ENCODE peak calls at places on chromosomes 5 and 9, in five cellular contexts. X, T, I, L and Y are unnamed samples.

GRCh38 chr5:179051784-179052183 is 8.4 kb upstream of the ZNF354C start:
- DNase-seq in X (no peak), T (no peak), I (no peak), L (no peak), Y (no peak)

GRCh38 chr9:113501129-113501686 is 37.7 kb downstream of the RGS3 start:
- DNase-seq in X (no peak), T (no peak), I (no peak), L (no peak), Y (no peak)

GRCh38 chr9:16705121-16705604 is 165.3 kb downstream of the BNC2 start:
- DNase-seq in X (peak; percentile 97), T (no peak), I (peak; percentile 93), L (peak; percentile 73), Y (no peak)

GRCh38 chr5:113749334-113749733 is 235.8 kb downstream of the YTHDC2 start:
- DNase-seq in X (no peak), T (no peak), I (no peak), L (no peak), Y (no peak)

GRCh38 chr5:135028791-135029467 is 5.1 kb downstream of the PITX1 start:
- DNase-seq in X (no peak), T (no peak), I (peak; percentile 64), L (no peak), Y (peak; percentile 43)

GRCh38 chr5:133519191-133519590 is 93.2 kb downstream of the FSTL4 start:
- DNase-seq in X (no peak), T (no peak), I (no peak), L (no peak), Y (no peak)

GRCh38 chr5:86675311-86675710 is 57.6 kb downstream of the COX7C start:
- DNase-seq in X (no peak), T (no peak), I (no peak), L (no peak), Y (no peak)

GRCh38 chr5:1105350-1106265 is 6.3 kb downstream of the SLC12A7 start:
- DNase-seq in X (no peak), T (no peak), I (no peak), L (no peak), Y (peak; percentile 90)

GRCh38 chr5:134095293-134095692 is 19.2 kb upstream of the TCF7 start:
- DNase-seq in X (no peak), T (no peak), I (no peak), L (no peak), Y (no peak)

GRCh38 chr9:88678431-88678830 is 143.5 kb downstream of the NXNL2 start:
- DNase-seq in X (no peak), T (no peak), I (no peak), L (no peak), Y (no peak)

GRCh38 chr9:571066-571465 is 270.4 kb upstream of the DMRT1 start:
- DNase-seq in X (no peak), T (no peak), I (no peak), L (no peak), Y (no peak)

GRCh38 chr5:177546262-177546741 is 8.1 kb downstream of the FAM193B start:
- DNase-seq in X (peak; percentile 99), T (no peak), I (peak; percentile 86), L (peak; percentile 72), Y (peak; percentile 41)

GRCh38 chr9:34983209-34983608 is 6.3 kb upstream of the DNAJB5 start:
- DNase-seq in X (no peak), T (no peak), I (no peak), L (no peak), Y (no peak)

GRCh38 chr5:143554194-143554717 is 150.8 kb upstream of the NR3C1 start:
- DNase-seq in X (peak; percentile 99), T (no peak), I (no peak), L (no peak), Y (no peak)

GRCh38 chr5:57456531-57457135 is 26.0 kb downstream of the ACTBL2 start:
- DNase-seq in X (no peak), T (no peak), I (no peak), L (no peak), Y (no peak)

GRCh38 chr5:173726848-173727557 is 110.6 kb upstream of the BOD1 start:
- DNase-seq in X (no peak), T (no peak), I (no peak), L (no peak), Y (no peak)

GRCh38 chr5:61332369-61332745 is 299 bp downstream of the ZSWIM6 start:
- DNase-seq in X (no peak), T (no peak), I (peak; percentile 76), L (no peak), Y (peak; percentile 69)

GRCh38 chr5:61330341-61330878 is 1.6 kb upstream of the ZSWIM6 start:
- DNase-seq in X (peak; percentile 45), T (no peak), I (peak; percentile 75), L (no peak), Y (peak; percentile 64)

GRCh38 chr5:61330879-61331406 is 1.1 kb upstream of the ZSWIM6 start:
- DNase-seq in X (peak; percentile 78), T (peak; percentile 29), I (peak; percentile 87), L (peak; percentile 40), Y (peak; percentile 80)

GRCh38 chr5:61332891-61333350 is 863 bp downstream of the ZSWIM6 start:
- DNase-seq in X (peak; percentile 66), T (peak; percentile 18), I (peak; percentile 84), L (no peak), Y (peak; percentile 71)

DNA sequence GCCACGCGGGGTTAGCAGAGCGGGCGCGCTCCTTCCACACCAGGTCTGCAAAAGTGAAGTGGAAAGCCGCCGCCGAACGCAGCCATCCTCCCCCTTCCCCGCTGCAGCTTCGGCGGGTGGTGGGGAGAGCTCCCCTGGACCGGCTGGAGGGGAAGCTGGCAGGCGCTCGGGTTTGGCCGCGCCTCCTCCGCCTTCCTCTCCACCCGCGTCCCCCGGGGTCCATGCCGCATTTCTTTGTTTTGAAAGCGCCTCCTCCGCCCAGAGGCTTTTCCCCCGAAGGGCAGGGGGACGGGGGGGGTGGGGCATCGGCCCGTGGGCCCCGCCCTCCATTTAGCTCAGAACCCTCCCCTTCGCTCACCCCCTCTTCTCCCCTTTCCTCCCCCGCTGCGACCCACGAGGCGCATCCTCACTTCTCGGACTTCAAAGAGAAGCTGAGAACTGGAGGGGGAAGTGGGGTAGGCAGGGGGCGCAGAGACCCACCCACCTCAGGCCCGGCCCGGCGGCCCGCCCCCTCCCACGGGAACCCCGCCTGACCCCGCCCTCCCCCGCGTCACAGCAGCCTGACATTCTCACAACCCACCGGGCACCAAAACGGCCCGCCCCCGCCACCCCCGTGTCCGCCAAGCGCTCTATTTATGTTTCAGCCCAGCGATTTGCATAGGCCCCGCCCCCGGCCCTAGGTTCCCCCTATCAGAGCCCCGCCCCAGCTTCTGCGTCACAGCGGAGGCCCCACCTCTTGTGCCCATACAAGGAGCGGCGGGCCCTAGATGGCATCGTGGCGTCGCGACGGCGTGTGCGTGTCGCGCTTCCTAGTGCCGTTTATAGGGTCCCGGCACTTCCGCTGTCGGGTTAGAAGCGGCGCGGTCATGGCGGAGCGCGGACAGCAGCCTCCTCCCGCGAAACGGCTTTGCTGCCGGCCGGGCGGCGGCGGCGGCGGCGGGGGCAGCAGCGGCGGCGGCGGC is at the start of gene ZSWIM6:
- DNase-seq in X (peak; percentile 99), T (peak; percentile 99), I (peak; percentile 100), L (peak; percentile 99), Y (peak; percentile 99)
- TF ChIP-seq POLR2A in X (peak; percentile 98), T (peak; percentile 96), I (peak; percentile 90), L (peak; percentile 83), Y (no peak)

GRCh38 chr5:14174235-14174636 is 31.1 kb downstream of the TRIO start:
- DNase-seq in X (peak; percentile 56), T (no peak), I (no peak), L (no peak), Y (peak; percentile 22)
- TF ChIP-seq POLR2A in X (no peak), T (no peak), I (no peak), L (no peak), Y (no peak)

GRCh38 chr9:128587453-128587852 is 35.1 kb downstream of the SPTAN1 start:
- DNase-seq in X (no peak), T (no peak), I (no peak), L (no peak), Y (no peak)
- TF ChIP-seq POLR2A in X (no peak), T (no peak), I (no peak), L (no peak), Y (no peak)

GRCh38 chr5:112257961-112258360 is 161.1 kb downstream of the EPB41L4A start:
- DNase-seq in X (no peak), T (no peak), I (no peak), L (no peak), Y (no peak)

GRCh38 chr5:112248643-112249042 is 170.4 kb downstream of the EPB41L4A start:
- DNase-seq in X (no peak), T (no peak), I (no peak), L (no peak), Y (no peak)

GRCh38 chr5:112254303-112254702 is 164.8 kb downstream of the EPB41L4A start:
- DNase-seq in X (no peak), T (no peak), I (no peak), L (no peak), Y (no peak)

GRCh38 chr5:112250551-112250950 is 168.5 kb downstream of the EPB41L4A start:
- DNase-seq in X (no peak), T (no peak), I (no peak), L (no peak), Y (no peak)

DNA sequence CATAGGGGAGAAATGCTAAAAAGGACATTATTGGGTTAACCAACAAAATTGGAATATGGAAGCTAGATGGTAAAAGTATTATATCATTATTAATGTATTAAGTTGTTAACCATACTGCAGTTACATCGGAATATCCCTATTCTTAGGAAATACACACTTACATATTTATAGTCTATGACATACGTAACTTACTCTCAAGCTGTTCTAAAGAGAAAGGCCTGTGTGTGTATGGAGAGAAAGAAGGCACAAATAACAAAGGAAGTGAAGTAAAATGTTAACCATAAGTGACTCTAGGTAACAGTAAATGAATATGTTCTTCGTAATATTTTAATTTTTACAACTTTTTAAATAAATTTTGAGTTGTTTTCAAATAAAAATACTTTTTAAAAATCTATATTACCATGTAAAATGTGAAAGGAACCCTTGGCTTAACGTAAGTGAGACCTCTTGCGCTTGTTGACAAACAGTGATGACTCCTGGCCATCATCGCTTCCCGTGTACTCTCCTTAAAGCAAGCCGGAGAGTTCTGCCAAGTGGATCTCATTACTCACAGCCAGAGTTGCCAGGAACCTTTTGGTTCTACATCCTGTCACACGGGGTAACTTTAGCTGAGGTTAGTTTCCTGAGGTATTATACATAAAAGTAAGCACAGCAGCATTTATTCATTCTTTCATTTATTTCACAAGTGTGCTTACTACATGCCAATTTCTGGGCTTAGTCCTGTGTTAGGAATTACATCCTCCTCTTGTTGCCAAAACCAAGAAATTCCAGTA is 165.4 kb downstream of the EPB41L4A start:
- DNase-seq in X (no peak), T (no peak), I (peak; percentile 66), L (peak; percentile 30), Y (no peak)
- TF ChIP-seq POLR2A in X (no peak), T (no peak), I (no peak), L (no peak), Y (no peak)

GRCh38 chr5:83721878-83722779 is 1.5 kb upstream of the HAPLN1 start:
- DNase-seq in X (peak; percentile 63), T (no peak), I (peak; percentile 76), L (no peak), Y (peak; percentile 4)
- TF ChIP-seq POLR2A in X (no peak), T (no peak), I (no peak), L (no peak), Y (no peak)

GRCh38 chr9:133118568-133118967 is 2.5 kb downstream of the RALGDS start:
- DNase-seq in X (no peak), T (no peak), I (no peak), L (no peak), Y (no peak)

GRCh38 chr9:133116346-133117231 is 4.5 kb downstream of the RALGDS start:
- DNase-seq in X (no peak), T (no peak), I (no peak), L (no peak), Y (no peak)

GRCh38 chr9:133118179-133118520 is 2.9 kb downstream of the RALGDS start:
- DNase-seq in X (no peak), T (no peak), I (no peak), L (no peak), Y (no peak)

GRCh38 chr9:133119039-133119438 is 2.0 kb downstream of the RALGDS start:
- DNase-seq in X (no peak), T (no peak), I (peak; percentile 84), L (no peak), Y (no peak)

GRCh38 chr9:133117271-133118178 is 3.5 kb downstream of the RALGDS start:
- DNase-seq in X (no peak), T (no peak), I (peak; percentile 86), L (no peak), Y (no peak)
- TF ChIP-seq POLR2A in X (no peak), T (no peak), I (no peak), L (no peak), Y (no peak)